ENCODE peak calls at places on chromosome 10, in five cellular contexts. One of them, this sample, is unnamed.

GRCh38 chr10:104099941-104100340 is 14.3 kb upstream of the COL17A1 start:
- DNase-seq in H1: no peak
- DNase-seq in IMR-90: peak
- DNase-seq in H9: no peak
- DNase-seq in neuronal stem cell: no peak
- DNase-seq in this sample: no peak

GRCh38 chr10:121845044-121845784 is 82.6 kb downstream of the ATE1 start:
- DNase-seq in IMR-90: no peak
- DNase-seq in H9: no peak
- DNase-seq in neuronal stem cell: no peak
- DNase-seq in H1: no peak
- DNase-seq in this sample: no peak

GRCh38 chr10:30701471-30702173 is 72.1 kb upstream of the LYZL2 start:
- DNase-seq in neuronal stem cell: no peak
- DNase-seq in H9: no peak
- DNase-seq in IMR-90: peak
- DNase-seq in H1: no peak
- DNase-seq in this sample: peak

GRCh38 chr10:3689871-3690510 is 95.0 kb downstream of the KLF6 start:
- DNase-seq in H1: no peak
- DNase-seq in neuronal stem cell: no peak
- DNase-seq in H9: no peak
- DNase-seq in IMR-90: peak
- DNase-seq in this sample: no peak

GRCh38 chr10:27696466-27696865 is 49.2 kb downstream of the MKX start:
- DNase-seq in IMR-90: no peak
- DNase-seq in neuronal stem cell: no peak
- DNase-seq in H1: no peak
- DNase-seq in H9: no peak
- DNase-seq in this sample: no peak

GRCh38 chr10:3397231-3397630 is 224.6 kb upstream of the PITRM1 start:
- DNase-seq in H9: no peak
- DNase-seq in H1: no peak
- DNase-seq in IMR-90: peak
- DNase-seq in neuronal stem cell: no peak
- DNase-seq in this sample: no peak

GRCh38 chr10:100972904-100973535 is 3.7 kb downstream of the SEMA4G start:
- DNase-seq in H1: no peak
- DNase-seq in H9: no peak
- DNase-seq in IMR-90: no peak
- DNase-seq in neuronal stem cell: no peak
- DNase-seq in this sample: no peak

GRCh38 chr10:80443531-80443974 is 10.6 kb upstream of the TSPAN14 start:
- DNase-seq in IMR-90: no peak
- DNase-seq in neuronal stem cell: no peak
- DNase-seq in H9: peak
- DNase-seq in H1: no peak
- DNase-seq in this sample: peak

GRCh38 chr10:19904202-19904661 is 88.0 kb downstream of the PLXDC2 start:
- DNase-seq in H1: no peak
- DNase-seq in IMR-90: peak
- DNase-seq in H9: no peak
- DNase-seq in neuronal stem cell: no peak
- DNase-seq in this sample: peak

GRCh38 chr10:93406367-93407145 is 75.6 kb downstream of the MYOF start:
- DNase-seq in H1: no peak
- DNase-seq in IMR-90: peak
- DNase-seq in H9: no peak
- DNase-seq in neuronal stem cell: no peak
- DNase-seq in this sample: peak

GRCh38 chr10:58781873-58782488 is 269.3 kb downstream of the BICC1 start:
- DNase-seq in H9: no peak
- DNase-seq in neuronal stem cell: peak
- DNase-seq in H1: no peak
- DNase-seq in IMR-90: peak
- DNase-seq in this sample: peak

GRCh38 chr10:118721005-118721876 is 33.5 kb downstream of the CACUL1 start:
- DNase-seq in H9: no peak
- DNase-seq in IMR-90: peak
- DNase-seq in H1: peak
- DNase-seq in neuronal stem cell: peak
- DNase-seq in this sample: peak

GRCh38 chr10:132175401-132175800 is 11.3 kb upstream of the DPYSL4 start:
- DNase-seq in neuronal stem cell: no peak
- DNase-seq in H9: no peak
- DNase-seq in H1: no peak
- DNase-seq in IMR-90: no peak
- DNase-seq in this sample: no peak

GRCh38 chr10:90849956-90850749 is 7.7 kb downstream of the HTR7 start:
- DNase-seq in H9: no peak
- DNase-seq in neuronal stem cell: no peak
- DNase-seq in IMR-90: peak
- DNase-seq in H1: no peak
- DNase-seq in this sample: no peak

GRCh38 chr10:101011517-101012423 is 12.2 kb downstream of the LZTS2 start:
- DNase-seq in H9: peak
- DNase-seq in H1: peak
- DNase-seq in IMR-90: peak
- DNase-seq in neuronal stem cell: no peak
- DNase-seq in this sample: peak

GRCh38 chr10:98067165-98067564 is 36.7 kb upstream of the CRTAC1 start:
- DNase-seq in neuronal stem cell: no peak
- DNase-seq in H1: no peak
- DNase-seq in IMR-90: no peak
- DNase-seq in H9: no peak
- DNase-seq in this sample: no peak

GRCh38 chr10:103800789-103801540 is 54.4 kb downstream of the SH3PXD2A start:
- DNase-seq in H1: no peak
- DNase-seq in IMR-90: peak
- DNase-seq in H9: no peak
- DNase-seq in neuronal stem cell: no peak
- DNase-seq in this sample: peak

GRCh38 chr10:124677871-124678565 is 66.2 kb downstream of the FAM53B start:
- DNase-seq in neuronal stem cell: no peak
- DNase-seq in H1: no peak
- DNase-seq in IMR-90: peak
- DNase-seq in H9: no peak
- DNase-seq in this sample: no peak

GRCh38 chr10:89450901-89451300 is 36.5 kb downstream of the IFIT5 start:
- DNase-seq in neuronal stem cell: no peak
- DNase-seq in H9: no peak
- DNase-seq in H1: no peak
- DNase-seq in IMR-90: no peak
- DNase-seq in this sample: peak

GRCh38 chr10:8300925-8301707 is 246.6 kb downstream of the GATA3 start:
- DNase-seq in IMR-90: no peak
- DNase-seq in H1: no peak
- DNase-seq in neuronal stem cell: no peak
- DNase-seq in H9: no peak
- DNase-seq in this sample: no peak

GRCh38 chr10:119006451-119007210 is 22.9 kb upstream of the NANOS1 start:
- DNase-seq in neuronal stem cell: no peak
- DNase-seq in H1: no peak
- DNase-seq in H9: no peak
- DNase-seq in IMR-90: peak
- DNase-seq in this sample: no peak

GRCh38 chr10:63491558-63492316 is 26.0 kb upstream of the JMJD1C start:
- DNase-seq in H1: no peak
- DNase-seq in IMR-90: peak
- DNase-seq in H9: no peak
- DNase-seq in neuronal stem cell: no peak
- DNase-seq in this sample: peak

GRCh38 chr10:79266543-79267312 is 80.5 kb upstream of the PPIF start:
- DNase-seq in H9: no peak
- DNase-seq in neuronal stem cell: no peak
- DNase-seq in IMR-90: peak
- DNase-seq in H1: no peak
- DNase-seq in this sample: no peak

GRCh38 chr10:104441601-104442000 is 88.0 kb downstream of the CFAP58 start:
- DNase-seq in H1: no peak
- DNase-seq in H9: no peak
- DNase-seq in IMR-90: peak
- DNase-seq in neuronal stem cell: no peak
- DNase-seq in this sample: peak

GRCh38 chr10:77566914-77567566 is 70.6 kb downstream of the KCNMA1 start:
- DNase-seq in H1: no peak
- DNase-seq in neuronal stem cell: no peak
- DNase-seq in IMR-90: no peak
- DNase-seq in H9: no peak
- DNase-seq in this sample: peak

GRCh38 chr10:33211123-33211878 is 123.2 kb downstream of the NRP1 start:
- DNase-seq in H1: no peak
- DNase-seq in neuronal stem cell: no peak
- DNase-seq in H9: no peak
- DNase-seq in IMR-90: peak
- DNase-seq in this sample: peak

GRCh38 chr10:49569031-49569765 is 30.3 kb upstream of the ERCC6 start:
- DNase-seq in H1: no peak
- DNase-seq in H9: no peak
- DNase-seq in IMR-90: peak
- DNase-seq in neuronal stem cell: no peak
- DNase-seq in this sample: no peak

GRCh38 chr10:97755718-97756117 is 16.1 kb downstream of the SFRP5 start:
- DNase-seq in H9: no peak
- DNase-seq in IMR-90: no peak
- DNase-seq in neuronal stem cell: no peak
- DNase-seq in H1: no peak
- DNase-seq in this sample: no peak

GRCh38 chr10:99869581-99869980 is 87.1 kb downstream of the ABCC2 start:
- DNase-seq in neuronal stem cell: no peak
- DNase-seq in H9: no peak
- DNase-seq in H1: no peak
- DNase-seq in IMR-90: no peak
- DNase-seq in this sample: no peak

GRCh38 chr10:69329721-69330178 is 51.5 kb downstream of the HK1 start:
- DNase-seq in neuronal stem cell: no peak
- DNase-seq in H9: peak
- DNase-seq in H1: peak
- DNase-seq in IMR-90: no peak
- DNase-seq in this sample: peak

GRCh38 chr10:69326692-69327091 is 48.4 kb downstream of the HK1 start:
- DNase-seq in neuronal stem cell: no peak
- DNase-seq in H1: no peak
- DNase-seq in IMR-90: no peak
- DNase-seq in H9: no peak
- DNase-seq in this sample: no peak

GRCh38 chr10:69327463-69328345 is 49.4 kb downstream of the HK1 start:
- DNase-seq in IMR-90: peak
- DNase-seq in H1: no peak
- DNase-seq in H9: no peak
- DNase-seq in neuronal stem cell: no peak
- DNase-seq in this sample: no peak

GRCh38 chr10:69331161-69331560 is 52.9 kb downstream of the HK1 start:
- DNase-seq in H9: no peak
- DNase-seq in IMR-90: no peak
- DNase-seq in H1: no peak
- DNase-seq in neuronal stem cell: no peak
- DNase-seq in this sample: no peak

GRCh38 chr10:69328346-69328687 is 50.0 kb downstream of the HK1 start:
- DNase-seq in H1: no peak
- DNase-seq in H9: no peak
- DNase-seq in neuronal stem cell: no peak
- DNase-seq in IMR-90: no peak
- DNase-seq in this sample: no peak
- H2AK5ac ChIP-seq in H1: peak
- H2AK5ac ChIP-seq in H9: peak
- H2AK5ac ChIP-seq in neuronal stem cell: no peak
- H2AK5ac ChIP-seq in IMR-90: peak
- H2AK5ac ChIP-seq in this sample: peak

DNA sequence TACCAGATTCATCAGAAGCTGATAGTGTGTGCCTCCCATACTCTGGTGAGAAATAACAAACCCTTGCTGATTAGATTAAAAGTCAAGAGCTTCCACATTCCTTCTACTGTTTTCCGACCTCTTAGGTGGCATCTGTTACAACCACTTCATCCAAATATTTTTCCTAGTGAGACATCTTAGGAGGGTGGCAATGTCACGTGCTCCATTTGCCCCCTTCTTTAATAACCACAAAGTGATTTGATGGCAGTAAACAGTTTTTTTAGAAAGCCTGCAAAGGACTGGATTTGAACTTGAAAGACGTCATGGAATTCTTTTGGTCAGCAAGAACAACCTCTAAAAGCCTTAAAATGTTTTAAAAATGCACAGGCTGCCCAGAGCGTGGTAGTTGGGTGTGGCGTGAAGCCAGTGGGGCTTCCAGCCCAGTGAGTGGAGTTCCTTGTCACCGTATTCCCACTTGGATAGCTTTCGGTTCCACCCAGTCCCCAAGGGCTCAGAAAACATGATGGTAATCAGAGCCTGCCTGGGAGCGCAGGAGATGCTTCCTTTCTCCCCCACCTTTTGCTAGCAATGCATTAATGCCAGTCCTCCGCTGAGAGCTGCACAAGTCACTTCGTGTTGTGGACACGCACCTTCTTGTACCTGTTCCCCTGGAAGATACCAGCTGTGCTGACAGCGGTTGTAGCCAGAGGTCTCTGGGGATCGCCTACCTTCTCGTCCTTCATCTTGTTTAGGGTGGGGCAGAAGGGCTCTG is 256.4 kb downstream of the KIAA1217 start:
- DNase-seq in IMR-90: peak
- DNase-seq in H1: no peak
- DNase-seq in neuronal stem cell: no peak
- DNase-seq in H9: no peak
- DNase-seq in this sample: no peak
- H3K23ac ChIP-seq in IMR-90: peak
- H3K23ac ChIP-seq in H1: no peak
- H3K23ac ChIP-seq in neuronal stem cell: no peak
- H3K23ac ChIP-seq in H9: no peak
- H3K23ac ChIP-seq in this sample: no peak

GRCh38 chr10:61784354-61785131 is 117.0 kb upstream of the ARID5B start:
- DNase-seq in IMR-90: no peak
- DNase-seq in neuronal stem cell: no peak
- DNase-seq in H9: no peak
- DNase-seq in H1: no peak
- DNase-seq in this sample: no peak

GRCh38 chr10:61786728-61787127 is 114.8 kb upstream of the ARID5B start:
- DNase-seq in H1: no peak
- DNase-seq in neuronal stem cell: no peak
- DNase-seq in H9: no peak
- DNase-seq in IMR-90: peak
- DNase-seq in this sample: no peak

GRCh38 chr10:61789031-61789430 is 112.5 kb upstream of the ARID5B start:
- DNase-seq in neuronal stem cell: no peak
- DNase-seq in IMR-90: no peak
- DNase-seq in H1: no peak
- DNase-seq in H9: no peak
- DNase-seq in this sample: no peak

GRCh38 chr10:61785410-61786105 is 115.9 kb upstream of the ARID5B start:
- DNase-seq in neuronal stem cell: no peak
- DNase-seq in H1: no peak
- DNase-seq in IMR-90: no peak
- DNase-seq in H9: no peak
- DNase-seq in this sample: no peak

GRCh38 chr10:61787170-61787569 is 114.3 kb upstream of the ARID5B start:
- DNase-seq in H9: no peak
- DNase-seq in IMR-90: no peak
- DNase-seq in neuronal stem cell: no peak
- DNase-seq in H1: no peak
- DNase-seq in this sample: no peak
- H3K9ac ChIP-seq in H9: no peak
- H3K9ac ChIP-seq in IMR-90: peak
- H3K9ac ChIP-seq in neuronal stem cell: no peak
- H3K9ac ChIP-seq in H1: no peak
- H3K9ac ChIP-seq in this sample: no peak

GRCh38 chr10:14014423-14014822 is 316.3 kb downstream of the FRMD4A start:
- DNase-seq in IMR-90: no peak
- DNase-seq in H1: no peak
- DNase-seq in H9: no peak
- DNase-seq in neuronal stem cell: no peak
- DNase-seq in this sample: no peak
- H2AK5ac ChIP-seq in IMR-90: peak
- H2AK5ac ChIP-seq in H1: no peak
- H2AK5ac ChIP-seq in H9: no peak
- H2AK5ac ChIP-seq in neuronal stem cell: no peak
- H2AK5ac ChIP-seq in this sample: no peak